ENCODE peak calls at places on chromosomes 13 and 19, in seven cellular contexts. A is spleen, V is adrenal gland, Y is fibroblast of lung, M is gastrocnemius medialis, P is endodermal cell, G is neural progenitor cell. Q is an unnamed sample.

GRCh38 chr19:51710163-51710562 is 13.6 kb downstream of the HAS1 start:
- DNase-seq in A (no peak), V (no peak), Y (peak; percentile 60), M (no peak), P (no peak), G (no peak), Q (no peak)

GRCh38 chr13:25902946-25903345 is 148.9 kb downstream of the SHISA2 start:
- DNase-seq in A (no peak), V (no peak), Y (no peak), M (no peak), P (no peak), G (no peak), Q (no peak)

GRCh38 chr13:50365683-50366391 is 350.6 kb downstream of the KCNRG start:
- DNase-seq in A (no peak), V (no peak), Y (peak; percentile 13), M (no peak), P (no peak), G (no peak), Q (no peak)

GRCh38 chr13:34334984-34335661 is 517.2 kb downstream of the RFC3 start:
- DNase-seq in A (no peak), V (no peak), Y (no peak), M (no peak), P (no peak), G (no peak), Q (no peak)

GRCh38 chr19:31350693-31351211 is 1.5 kb upstream of the TSHZ3 start:
- DNase-seq in A (peak; percentile 82), V (peak; percentile 51), Y (peak; percentile 63), M (no peak), P (peak; percentile 82), G (peak; percentile 88), Q (no peak)

GRCh38 chr19:49567722-49568454 is 12.5 kb downstream of the NOSIP start:
- DNase-seq in A (no peak), V (no peak), Y (no peak), M (no peak), P (no peak), G (no peak), Q (no peak)

GRCh38 chr13:40190656-40191100 is 475.8 kb downstream of the FOXO1 start:
- DNase-seq in A (peak; percentile 93), V (no peak), Y (peak; percentile 89), M (no peak), P (no peak), G (peak; percentile 75), Q (peak; percentile 29)

GRCh38 chr13:28854657-28855056 is 34.5 kb downstream of the MTUS2 start:
- DNase-seq in A (no peak), V (no peak), Y (no peak), M (no peak), P (peak; percentile 63), G (peak; percentile 11), Q (no peak)

GRCh38 chr13:44046428-44046827 is 166.7 kb downstream of the LACC1 start:
- DNase-seq in A (no peak), V (no peak), Y (no peak), M (no peak), P (no peak), G (no peak), Q (no peak)

GRCh38 chr13:71320452-71320851 is 546.6 kb downstream of the DACH1 start:
- DNase-seq in A (peak; percentile 31), V (no peak), Y (no peak), M (no peak), P (peak; percentile 63), G (peak; percentile 34), Q (no peak)

GRCh38 chr19:29800086-29800825 is 11.5 kb upstream of the CCNE1 start:
- DNase-seq in A (peak; percentile 29), V (no peak), Y (no peak), M (no peak), P (no peak), G (no peak), Q (no peak)

GRCh38 chr19:536031-536880 is 4.7 kb downstream of the CDC34 start:
- DNase-seq in A (peak; percentile 63), V (no peak), Y (no peak), M (no peak), P (no peak), G (no peak), Q (no peak)

GRCh38 chr19:6048808-6049405 is 61.4 kb downstream of the RFX2 start:
- DNase-seq in A (peak; percentile 91), V (peak; percentile 83), Y (peak; percentile 44), M (peak; percentile 34), P (peak; percentile 90), G (peak; percentile 89), Q (no peak)

GRCh38 chr19:19866599-19867248 is 1.0 kb downstream of the ZNF253 start:
- DNase-seq in A (peak; percentile 78), V (peak; percentile 38), Y (peak; percentile 1), M (no peak), P (peak; percentile 92), G (peak; percentile 83), Q (no peak)

GRCh38 chr19:45094707-45095106 is 1.7 kb downstream of the PPP1R37 start:
- DNase-seq in A (no peak), V (no peak), Y (no peak), M (no peak), P (no peak), G (no peak), Q (no peak)

GRCh38 chr19:45095496-45096413 is 2.8 kb downstream of the PPP1R37 start:
- DNase-seq in A (no peak), V (no peak), Y (no peak), M (no peak), P (no peak), G (no peak), Q (no peak)

GRCh38 chr19:45096700-45097099 is 3.7 kb downstream of the PPP1R37 start:
- DNase-seq in A (no peak), V (no peak), Y (no peak), M (no peak), P (peak; percentile 36), G (no peak), Q (no peak)

GRCh38 chr19:45092747-45093678 is at the start of gene PPP1R37:
- DNase-seq in A (peak; percentile 98), V (peak; percentile 95), Y (peak; percentile 97), M (peak; percentile 91), P (peak; percentile 97), G (peak; percentile 99), Q (peak; percentile 59)

GRCh38 chr19:45094158-45094557 is 1.2 kb downstream of the PPP1R37 start:
- DNase-seq in A (no peak), V (no peak), Y (no peak), M (no peak), P (peak; percentile 36), G (no peak), Q (no peak)
- H3K4me3 ChIP-seq in A (peak overlapping the region; percentile 77), V (no peak overlapping the region), Y (peak overlapping the region; percentile 56), M (peak overlapping the region; percentile 71), P (peak overlapping the region; percentile 97), G (peak overlapping the region; percentile 97), Q (peak overlapping the region; percentile 64)

GRCh38 chr19:14267224-14267741 is 61.3 kb upstream of the ADGRL1 start:
- DNase-seq in A (no peak), V (no peak), Y (no peak), M (no peak), P (no peak), G (no peak), Q (no peak)
- TF ChIP-seq CTCF in A (no peak), V (no peak), Y (no peak), M (no peak), P (no peak), G (no peak), Q (no peak)

GRCh38 chr19:10279737-10280442 is 6.9 kb upstream of the ICAM4 start:
- DNase-seq in A (no peak), V (no peak), Y (no peak), M (no peak), P (no peak), G (no peak), Q (no peak)
- H3K36me3 ChIP-seq in A (peaks cover 76% of the 10 kb centered on the region), V (peaks cover 47% of the 10 kb centered on the region), Y (no peaks in the 10 kb centered on the region), M (peaks cover 12% of the 10 kb centered on the region), P (no peaks in the 10 kb centered on the region), G (no peaks in the 10 kb centered on the region), Q (peaks cover 21% of the 10 kb centered on the region)

DNA sequence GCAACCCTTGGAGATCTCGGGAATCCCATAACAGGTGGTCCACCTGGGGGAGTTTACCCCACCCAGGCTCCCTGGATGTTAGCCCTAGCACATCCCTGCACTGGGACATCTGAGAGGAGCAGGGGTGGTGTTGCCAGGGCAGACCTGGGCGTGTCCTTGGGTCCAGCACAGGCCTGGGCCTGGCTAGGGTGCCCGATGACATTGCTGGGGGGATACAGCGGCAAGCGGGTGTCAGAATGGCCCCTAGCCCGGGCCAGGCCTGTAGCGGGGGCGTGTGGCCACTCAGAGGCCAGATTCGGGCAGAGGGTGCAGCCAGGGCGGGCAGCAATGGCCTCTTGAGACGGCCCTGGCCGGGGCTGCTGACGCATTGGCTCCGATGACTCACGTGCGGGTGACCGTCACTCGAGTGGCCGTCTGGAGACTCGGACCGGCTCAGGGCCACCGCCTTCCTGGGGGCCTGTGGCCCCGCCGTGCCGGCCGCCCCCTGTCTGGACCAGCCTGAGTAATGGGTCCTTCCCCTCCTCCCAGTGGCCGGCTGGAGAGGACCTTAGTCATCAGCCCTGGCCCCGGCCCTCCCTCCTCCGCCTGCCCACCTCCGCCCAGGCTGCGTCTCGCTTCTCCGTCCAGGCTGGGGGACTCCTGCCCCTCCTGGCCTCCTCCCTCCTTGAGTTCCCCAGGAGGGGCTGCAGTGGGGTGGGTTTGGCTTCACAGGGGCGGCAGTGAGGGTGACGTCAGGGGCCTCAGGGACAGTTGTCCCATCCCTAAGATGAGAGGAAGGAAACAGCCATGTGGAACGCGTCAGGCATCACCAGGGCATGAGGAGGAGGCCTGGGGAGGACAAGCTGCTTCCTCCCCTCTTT is 23.2 kb upstream of the CRTC1 start:
- DNase-seq in A (no peak), V (peak; percentile 96), Y (peak; percentile 82), M (peak; percentile 77), P (peak; percentile 43), G (no peak), Q (no peak)
- H3K4me3 ChIP-seq in A (no peak overlapping the region), V (no peak overlapping the region), Y (no peak overlapping the region), M (peak overlapping the region; percentile 16), P (no peak overlapping the region), G (no peak overlapping the region), Q (no peak overlapping the region)

GRCh38 chr13:99200433-99201167 is at the start of gene UBAC2:
- DNase-seq in A (peak; percentile 99), V (peak; percentile 95), Y (peak; percentile 86), M (peak; percentile 89), P (peak; percentile 97), G (peak; percentile 98), Q (peak; percentile 57)
- TF ChIP-seq CTCF in A (peak; percentile 12), V (no peak), Y (no peak), M (no peak), P (peak; percentile 20), G (no peak), Q (peak; percentile 21)

GRCh38 chr13:113607477-113608245 is 23.1 kb downstream of the TFDP1 start:
- DNase-seq in A (peak; percentile 91), V (no peak), Y (no peak), M (no peak), P (no peak), G (no peak), Q (no peak)
- H3K36me3 ChIP-seq in A (peaks cover 17% of the 10 kb centered on the region), V (peaks cover 10% of the 10 kb centered on the region), Y (peaks cover 30% of the 10 kb centered on the region), M (no peaks in the 10 kb centered on the region), P (peaks cover 49% of the 10 kb centered on the region), G (no peaks in the 10 kb centered on the region), Q (peaks cover 12% of the 10 kb centered on the region)

GRCh38 chr13:99657848-99658265 is 156.6 kb downstream of the TM9SF2 start:
- DNase-seq in A (no peak), V (no peak), Y (peak; percentile 46), M (no peak), P (peak; percentile 86), G (peak; percentile 79), Q (no peak)
- H3K4me3 ChIP-seq in A (peak overlapping the region; percentile 46), V (no peak overlapping the region), Y (peak overlapping the region; percentile 42), M (peak overlapping the region; percentile 57), P (peak overlapping the region; percentile 57), G (peak overlapping the region; percentile 47), Q (peak overlapping the region; percentile 6)